ENCODE peak calls at places on chromosomes 13 and 19, in eight cellular contexts. Z is heart left ventricle, V is prostate gland, X is astrocyte, G is bronchial epithelial cell, A is BE2C, O is Peyer's patch, S is cardiac muscle cell. N is an unnamed sample. For H3K36me3 and H3K27me3, the result is how much of the 10 kb centered on the place peaks cover.

GRCh38 chr19:23882493-23882892 is 32.2 kb upstream of the ZNF726 start:
- DNase-seq in Z (no peak), V (no peak), X (no peak), G (no peak), A (no peak), O (no peak), S (no peak), N (no peak)

GRCh38 chr19:8206147-8207087 is 2.8 kb upstream of the CERS4 start:
- DNase-seq in Z (no peak), V (peak), X (no peak), G (no peak), A (no peak), O (no peak), S (no peak), N (no peak)

GRCh38 chr13:92994056-92994455 is 232.6 kb upstream of the GPC6 start:
- DNase-seq in Z (no peak), V (no peak), X (peak), G (peak), A (no peak), O (no peak), S (no peak), N (no peak)

GRCh38 chr13:51419015-51419636 is 33.7 kb downstream of the INTS6 start:
- DNase-seq in Z (no peak), V (no peak), X (no peak), G (peak), A (no peak), O (no peak), S (no peak), N (no peak)

GRCh38 chr13:93794197-93794885 is 567.7 kb downstream of the GPC6 start:
- DNase-seq in Z (no peak), V (no peak), X (no peak), G (no peak), A (no peak), O (no peak), S (no peak), N (no peak)

GRCh38 chr19:3506384-3507340 is 551 bp downstream of the FZR1 start:
- DNase-seq in Z (no peak), V (peak), X (no peak), G (no peak), A (no peak), O (no peak), S (peak), N (peak)

GRCh38 chr13:110965038-110965754 is 50.3 kb upstream of the ANKRD10 start:
- DNase-seq in Z (no peak), V (no peak), X (peak), G (peak), A (no peak), O (no peak), S (no peak), N (no peak)

GRCh38 chr13:29749401-29750177 is 100.8 kb downstream of the UBL3 start:
- DNase-seq in Z (no peak), V (no peak), X (peak), G (no peak), A (no peak), O (no peak), S (no peak), N (no peak)

GRCh38 chr19:3785938-3786824 is at the start of gene MATK:
- DNase-seq in Z (no peak), V (no peak), X (no peak), G (no peak), A (no peak), O (no peak), S (no peak), N (no peak)

GRCh38 chr13:49524740-49525501 is 29.2 kb downstream of the PHF11 start:
- DNase-seq in Z (no peak), V (no peak), X (no peak), G (peak), A (no peak), O (no peak), S (no peak), N (no peak)

GRCh38 chr19:10502524-10503001 is 593 bp downstream of the KEAP1 start:
- DNase-seq in Z (peak), V (peak), X (peak), G (peak), A (peak), O (peak), S (peak), N (peak)
- TF ChIP-seq CTCF in Z (no peak), V (no peak), X (no peak), G (peak), A (no peak), O (no peak), S (peak), N (no peak)

GRCh38 chr13:112831801-112832200 is 137.2 kb upstream of the MCF2L start:
- DNase-seq in Z (no peak), V (no peak), X (no peak), G (no peak), A (no peak), O (no peak), S (no peak), N (no peak)
- H3K36me3 ChIP-seq in Z (half or more), V (under half), X (under half), G (under half), A (under half), O (under half), S (half or more), N (half or more)

GRCh38 chr13:112058519-112058873 is 8.5 kb upstream of the SOX1 start:
- DNase-seq in Z (no peak), V (no peak), X (no peak), G (no peak), A (no peak), O (no peak), S (no peak), N (no peak)

GRCh38 chr13:112060431-112060830 is 6.5 kb upstream of the SOX1 start:
- DNase-seq in Z (no peak), V (no peak), X (no peak), G (no peak), A (no peak), O (no peak), S (no peak), N (no peak)

GRCh38 chr13:112060899-112061366 is 6.0 kb upstream of the SOX1 start:
- DNase-seq in Z (no peak), V (no peak), X (no peak), G (no peak), A (no peak), O (no peak), S (no peak), N (no peak)

GRCh38 chr13:112058941-112059340 is 8.0 kb upstream of the SOX1 start:
- DNase-seq in Z (no peak), V (no peak), X (no peak), G (no peak), A (no peak), O (no peak), S (no peak), N (no peak)

GRCh38 chr13:112059457-112060317 is 7.3 kb upstream of the SOX1 start:
- DNase-seq in Z (no peak), V (no peak), X (no peak), G (peak), A (no peak), O (no peak), S (no peak), N (no peak)
- H3K27me3 ChIP-seq in Z (half or more), V (half or more), X (half or more), G (half or more), A (half or more), O (half or more), S (half or more), N (half or more)

GRCh38 chr13:97583884-97584497 is 150.0 kb downstream of the RAP2A start:
- DNase-seq in Z (no peak), V (no peak), X (no peak), G (no peak), A (no peak), O (no peak), S (no peak), N (no peak)

GRCh38 chr13:97586941-97587340 is 153.0 kb downstream of the RAP2A start:
- DNase-seq in Z (no peak), V (no peak), X (no peak), G (no peak), A (no peak), O (no peak), S (no peak), N (no peak)

GRCh38 chr13:97588993-97589392 is 155.0 kb downstream of the RAP2A start:
- DNase-seq in Z (no peak), V (no peak), X (no peak), G (no peak), A (no peak), O (no peak), S (no peak), N (no peak)
- TF ChIP-seq CTCF in Z (no peak), V (no peak), X (no peak), G (peak), A (peak), O (no peak), S (no peak), N (no peak)

DNA sequence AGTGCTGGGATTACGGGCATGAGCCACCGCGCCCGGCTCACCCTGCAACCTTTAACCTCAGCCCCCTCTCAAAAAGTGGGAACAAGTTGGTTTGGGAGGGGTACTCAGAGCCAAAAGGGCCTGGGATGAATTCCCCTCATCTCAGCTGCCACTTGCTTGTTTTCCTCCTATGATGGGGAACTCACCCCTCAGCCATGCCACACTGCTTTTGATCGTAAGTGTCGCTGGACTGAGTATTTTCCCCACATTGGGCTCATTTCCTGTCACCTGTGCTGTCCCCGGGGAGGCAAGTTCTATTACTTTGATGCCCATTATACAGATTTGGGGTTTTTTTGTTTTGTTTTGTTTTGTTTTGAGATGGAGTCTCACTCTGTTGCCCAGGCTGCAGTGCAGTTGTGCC is 6.5 kb downstream of the R3HDM4 start:
- DNase-seq in Z (no peak), V (no peak), X (no peak), G (no peak), A (no peak), O (no peak), S (no peak), N (no peak)
- H3K36me3 ChIP-seq in Z (under half), V (under half), X (under half), G (under half), A (under half), O (under half), S (under half), N (under half)

GRCh38 chr19:33344611-33345010 is 28.9 kb upstream of the CEBPG start:
- DNase-seq in Z (no peak), V (no peak), X (no peak), G (no peak), A (no peak), O (no peak), S (no peak), N (no peak)
- H3K27me3 ChIP-seq in Z (under half), V (under half), X (under half), G (under half), A (under half), O (under half), S (under half), N (under half)

GRCh38 chr19:38597075-38597474 is 20.7 kb downstream of the MAP4K1 start:
- DNase-seq in Z (no peak), V (no peak), X (no peak), G (no peak), A (no peak), O (no peak), S (no peak), N (no peak)

GRCh38 chr19:38596057-38596981 is 21.4 kb downstream of the MAP4K1 start:
- DNase-seq in Z (no peak), V (no peak), X (no peak), G (peak), A (peak), O (peak), S (peak), N (no peak)

GRCh38 chr19:38588041-38588440 is 29.7 kb downstream of the MAP4K1 start:
- DNase-seq in Z (no peak), V (no peak), X (no peak), G (no peak), A (no peak), O (no peak), S (no peak), N (no peak)

GRCh38 chr19:38587562-38587961 is 30.2 kb downstream of the MAP4K1 start:
- DNase-seq in Z (no peak), V (no peak), X (no peak), G (no peak), A (no peak), O (no peak), S (no peak), N (no peak)

GRCh38 chr19:38592940-38593339 is 24.8 kb downstream of the MAP4K1 start:
- DNase-seq in Z (no peak), V (no peak), X (no peak), G (no peak), A (no peak), O (no peak), S (no peak), N (no peak)
- TF ChIP-seq CTCF in Z (no peak), V (no peak), X (no peak), G (no peak), A (no peak), O (no peak), S (no peak), N (no peak)

N was measured in tibial artery.